ENCODE peak calls at places on chromosomes 16 and 17, in eight cellular contexts. One of them, this sample, is unnamed.

GRCh38 chr17:15364615-15365014 is 23.2 kb upstream of the TEKT3 start:
- DNase-seq in thoracic aorta: no peak
- DNase-seq in Kasumi-1: no peak
- DNase-seq in activated CD4-positive, alpha-beta T cell treated with anti-CD3 and anti-CD28 coated beads, Interleukin-2, amount 10 ng/mL, durations not matched to agents 7 days and 5 days: no peak
- DNase-seq in AG20443: no peak
- DNase-seq in LNCaP clone FGC: no peak
- DNase-seq in anterior cingulate cortex: no peak
- DNase-seq in effector CD4-positive, alpha-beta T cell: no peak
- DNase-seq in this sample: no peak

GRCh38 chr16:17499223-17499902 is 28.6 kb upstream of the XYLT1 start:
- DNase-seq in thoracic aorta: no peak
- DNase-seq in effector CD4-positive, alpha-beta T cell: no peak
- DNase-seq in anterior cingulate cortex: no peak
- DNase-seq in LNCaP clone FGC: no peak
- DNase-seq in AG20443: peak
- DNase-seq in activated CD4-positive, alpha-beta T cell treated with anti-CD3 and anti-CD28 coated beads, Interleukin-2, amount 10 ng/mL, durations not matched to agents 7 days and 5 days: no peak
- DNase-seq in Kasumi-1: no peak
- DNase-seq in this sample: no peak

GRCh38 chr17:9074106-9074505 is 52.8 kb downstream of the NTN1 start:
- DNase-seq in activated CD4-positive, alpha-beta T cell treated with anti-CD3 and anti-CD28 coated beads, Interleukin-2, amount 10 ng/mL, durations not matched to agents 7 days and 5 days: no peak
- DNase-seq in effector CD4-positive, alpha-beta T cell: no peak
- DNase-seq in anterior cingulate cortex: no peak
- DNase-seq in Kasumi-1: no peak
- DNase-seq in AG20443: peak
- DNase-seq in thoracic aorta: no peak
- DNase-seq in LNCaP clone FGC: no peak
- DNase-seq in this sample: no peak

GRCh38 chr17:74085434-74085833 is 118.0 kb upstream of the RPL38 start:
- DNase-seq in effector CD4-positive, alpha-beta T cell: no peak
- DNase-seq in LNCaP clone FGC: no peak
- DNase-seq in AG20443: no peak
- DNase-seq in activated CD4-positive, alpha-beta T cell treated with anti-CD3 and anti-CD28 coated beads, Interleukin-2, amount 10 ng/mL, durations not matched to agents 7 days and 5 days: no peak
- DNase-seq in thoracic aorta: no peak
- DNase-seq in anterior cingulate cortex: no peak
- DNase-seq in Kasumi-1: peak
- DNase-seq in this sample: no peak

GRCh38 chr17:78293896-78294295 is 62.5 kb downstream of the TMEM235 start:
- DNase-seq in thoracic aorta: no peak
- DNase-seq in AG20443: no peak
- DNase-seq in LNCaP clone FGC: no peak
- DNase-seq in anterior cingulate cortex: no peak
- DNase-seq in Kasumi-1: no peak
- DNase-seq in activated CD4-positive, alpha-beta T cell treated with anti-CD3 and anti-CD28 coated beads, Interleukin-2, amount 10 ng/mL, durations not matched to agents 7 days and 5 days: no peak
- DNase-seq in effector CD4-positive, alpha-beta T cell: no peak
- DNase-seq in this sample: no peak

GRCh38 chr17:71460943-71461342 is 659.9 kb upstream of the SOX9 start:
- DNase-seq in Kasumi-1: no peak
- DNase-seq in LNCaP clone FGC: no peak
- DNase-seq in effector CD4-positive, alpha-beta T cell: no peak
- DNase-seq in AG20443: peak
- DNase-seq in activated CD4-positive, alpha-beta T cell treated with anti-CD3 and anti-CD28 coated beads, Interleukin-2, amount 10 ng/mL, durations not matched to agents 7 days and 5 days: no peak
- DNase-seq in anterior cingulate cortex: no peak
- DNase-seq in thoracic aorta: no peak
- DNase-seq in this sample: no peak

GRCh38 chr16:17105239-17105721 is 365.5 kb downstream of the XYLT1 start:
- DNase-seq in Kasumi-1: no peak
- DNase-seq in LNCaP clone FGC: no peak
- DNase-seq in thoracic aorta: no peak
- DNase-seq in activated CD4-positive, alpha-beta T cell treated with anti-CD3 and anti-CD28 coated beads, Interleukin-2, amount 10 ng/mL, durations not matched to agents 7 days and 5 days: peak
- DNase-seq in AG20443: no peak
- DNase-seq in anterior cingulate cortex: no peak
- DNase-seq in effector CD4-positive, alpha-beta T cell: no peak
- DNase-seq in this sample: no peak

GRCh38 chr16:87709677-87710076 is 56.1 kb downstream of the KLHDC4 start:
- DNase-seq in thoracic aorta: no peak
- DNase-seq in effector CD4-positive, alpha-beta T cell: no peak
- DNase-seq in AG20443: no peak
- DNase-seq in Kasumi-1: no peak
- DNase-seq in LNCaP clone FGC: no peak
- DNase-seq in activated CD4-positive, alpha-beta T cell treated with anti-CD3 and anti-CD28 coated beads, Interleukin-2, amount 10 ng/mL, durations not matched to agents 7 days and 5 days: no peak
- DNase-seq in anterior cingulate cortex: no peak
- DNase-seq in this sample: no peak

GRCh38 chr16:47565454-47565853 is 104.3 kb downstream of the PHKB start:
- DNase-seq in thoracic aorta: peak
- DNase-seq in anterior cingulate cortex: no peak
- DNase-seq in AG20443: peak
- DNase-seq in LNCaP clone FGC: no peak
- DNase-seq in effector CD4-positive, alpha-beta T cell: peak
- DNase-seq in activated CD4-positive, alpha-beta T cell treated with anti-CD3 and anti-CD28 coated beads, Interleukin-2, amount 10 ng/mL, durations not matched to agents 7 days and 5 days: no peak
- DNase-seq in Kasumi-1: peak
- DNase-seq in this sample: peak

GRCh38 chr16:56855201-56855600 is 9.8 kb upstream of the SLC12A3 start:
- DNase-seq in AG20443: no peak
- DNase-seq in Kasumi-1: no peak
- DNase-seq in LNCaP clone FGC: no peak
- DNase-seq in effector CD4-positive, alpha-beta T cell: no peak
- DNase-seq in thoracic aorta: no peak
- DNase-seq in anterior cingulate cortex: no peak
- DNase-seq in activated CD4-positive, alpha-beta T cell treated with anti-CD3 and anti-CD28 coated beads, Interleukin-2, amount 10 ng/mL, durations not matched to agents 7 days and 5 days: no peak
- DNase-seq in this sample: no peak

GRCh38 chr17:42111901-42112551 is 488 bp downstream of the DHX58 start:
- DNase-seq in activated CD4-positive, alpha-beta T cell treated with anti-CD3 and anti-CD28 coated beads, Interleukin-2, amount 10 ng/mL, durations not matched to agents 7 days and 5 days: peak
- DNase-seq in effector CD4-positive, alpha-beta T cell: no peak
- DNase-seq in thoracic aorta: no peak
- DNase-seq in Kasumi-1: peak
- DNase-seq in LNCaP clone FGC: no peak
- DNase-seq in anterior cingulate cortex: peak
- DNase-seq in AG20443: peak
- DNase-seq in this sample: peak

GRCh38 chr17:2624292-2624731 is 30.9 kb downstream of the PAFAH1B1 start:
- DNase-seq in AG20443: no peak
- DNase-seq in anterior cingulate cortex: no peak
- DNase-seq in LNCaP clone FGC: no peak
- DNase-seq in effector CD4-positive, alpha-beta T cell: no peak
- DNase-seq in Kasumi-1: peak
- DNase-seq in activated CD4-positive, alpha-beta T cell treated with anti-CD3 and anti-CD28 coated beads, Interleukin-2, amount 10 ng/mL, durations not matched to agents 7 days and 5 days: no peak
- DNase-seq in thoracic aorta: no peak
- DNase-seq in this sample: no peak

GRCh38 chr17:73474370-73474988 is 162.7 kb upstream of the CDC42EP4 start:
- DNase-seq in activated CD4-positive, alpha-beta T cell treated with anti-CD3 and anti-CD28 coated beads, Interleukin-2, amount 10 ng/mL, durations not matched to agents 7 days and 5 days: no peak
- DNase-seq in Kasumi-1: no peak
- DNase-seq in LNCaP clone FGC: no peak
- DNase-seq in AG20443: peak
- DNase-seq in effector CD4-positive, alpha-beta T cell: no peak
- DNase-seq in anterior cingulate cortex: no peak
- DNase-seq in thoracic aorta: peak
- DNase-seq in this sample: peak

GRCh38 chr16:31328322-31329052 is 26.5 kb upstream of the ITGAX start:
- DNase-seq in thoracic aorta: no peak
- DNase-seq in effector CD4-positive, alpha-beta T cell: no peak
- DNase-seq in Kasumi-1: no peak
- DNase-seq in LNCaP clone FGC: no peak
- DNase-seq in activated CD4-positive, alpha-beta T cell treated with anti-CD3 and anti-CD28 coated beads, Interleukin-2, amount 10 ng/mL, durations not matched to agents 7 days and 5 days: no peak
- DNase-seq in anterior cingulate cortex: no peak
- DNase-seq in AG20443: no peak
- DNase-seq in this sample: no peak

GRCh38 chr17:30701498-30701989 is 122.9 kb downstream of the CRLF3 start:
- DNase-seq in Kasumi-1: no peak
- DNase-seq in LNCaP clone FGC: no peak
- DNase-seq in activated CD4-positive, alpha-beta T cell treated with anti-CD3 and anti-CD28 coated beads, Interleukin-2, amount 10 ng/mL, durations not matched to agents 7 days and 5 days: no peak
- DNase-seq in thoracic aorta: no peak
- DNase-seq in AG20443: no peak
- DNase-seq in effector CD4-positive, alpha-beta T cell: no peak
- DNase-seq in anterior cingulate cortex: no peak
- DNase-seq in this sample: no peak

GRCh38 chr17:67245694-67246397 is 850 bp upstream of the HELZ start:
- DNase-seq in activated CD4-positive, alpha-beta T cell treated with anti-CD3 and anti-CD28 coated beads, Interleukin-2, amount 10 ng/mL, durations not matched to agents 7 days and 5 days: peak
- DNase-seq in anterior cingulate cortex: no peak
- DNase-seq in thoracic aorta: no peak
- DNase-seq in effector CD4-positive, alpha-beta T cell: peak
- DNase-seq in LNCaP clone FGC: no peak
- DNase-seq in Kasumi-1: peak
- DNase-seq in AG20443: peak
- DNase-seq in this sample: no peak

GRCh38 chr16:73711441-73712080 is 585.1 kb upstream of the PSMD7 start:
- DNase-seq in effector CD4-positive, alpha-beta T cell: no peak
- DNase-seq in LNCaP clone FGC: no peak
- DNase-seq in activated CD4-positive, alpha-beta T cell treated with anti-CD3 and anti-CD28 coated beads, Interleukin-2, amount 10 ng/mL, durations not matched to agents 7 days and 5 days: no peak
- DNase-seq in Kasumi-1: no peak
- DNase-seq in AG20443: no peak
- DNase-seq in anterior cingulate cortex: no peak
- DNase-seq in thoracic aorta: no peak
- DNase-seq in this sample: no peak

GRCh38 chr17:75793453-75793852 is 8.8 kb downstream of the UNK start:
- DNase-seq in Kasumi-1: no peak
- DNase-seq in effector CD4-positive, alpha-beta T cell: no peak
- DNase-seq in thoracic aorta: no peak
- DNase-seq in activated CD4-positive, alpha-beta T cell treated with anti-CD3 and anti-CD28 coated beads, Interleukin-2, amount 10 ng/mL, durations not matched to agents 7 days and 5 days: no peak
- DNase-seq in LNCaP clone FGC: no peak
- DNase-seq in AG20443: no peak
- DNase-seq in anterior cingulate cortex: no peak
- DNase-seq in this sample: no peak

GRCh38 chr16:51407199-51407598 is 256.1 kb upstream of the SALL1 start:
- DNase-seq in thoracic aorta: no peak
- DNase-seq in AG20443: no peak
- DNase-seq in Kasumi-1: no peak
- DNase-seq in LNCaP clone FGC: no peak
- DNase-seq in effector CD4-positive, alpha-beta T cell: no peak
- DNase-seq in anterior cingulate cortex: no peak
- DNase-seq in activated CD4-positive, alpha-beta T cell treated with anti-CD3 and anti-CD28 coated beads, Interleukin-2, amount 10 ng/mL, durations not matched to agents 7 days and 5 days: no peak
- DNase-seq in this sample: no peak

GRCh38 chr16:13767215-13767614 is 152.7 kb upstream of the ERCC4 start:
- DNase-seq in anterior cingulate cortex: no peak
- DNase-seq in Kasumi-1: no peak
- DNase-seq in thoracic aorta: no peak
- DNase-seq in effector CD4-positive, alpha-beta T cell: no peak
- DNase-seq in activated CD4-positive, alpha-beta T cell treated with anti-CD3 and anti-CD28 coated beads, Interleukin-2, amount 10 ng/mL, durations not matched to agents 7 days and 5 days: no peak
- DNase-seq in AG20443: no peak
- DNase-seq in LNCaP clone FGC: no peak
- DNase-seq in this sample: peak

GRCh38 chr16:89945654-89946053 is 2.9 kb upstream of the DEF8 start:
- DNase-seq in LNCaP clone FGC: no peak
- DNase-seq in AG20443: no peak
- DNase-seq in Kasumi-1: no peak
- DNase-seq in anterior cingulate cortex: no peak
- DNase-seq in activated CD4-positive, alpha-beta T cell treated with anti-CD3 and anti-CD28 coated beads, Interleukin-2, amount 10 ng/mL, durations not matched to agents 7 days and 5 days: no peak
- DNase-seq in thoracic aorta: no peak
- DNase-seq in effector CD4-positive, alpha-beta T cell: no peak
- DNase-seq in this sample: no peak

GRCh38 chr17:60743812-60744211 is 66.2 kb downstream of the BCAS3 start:
- DNase-seq in thoracic aorta: no peak
- DNase-seq in effector CD4-positive, alpha-beta T cell: no peak
- DNase-seq in LNCaP clone FGC: no peak
- DNase-seq in activated CD4-positive, alpha-beta T cell treated with anti-CD3 and anti-CD28 coated beads, Interleukin-2, amount 10 ng/mL, durations not matched to agents 7 days and 5 days: no peak
- DNase-seq in AG20443: peak
- DNase-seq in Kasumi-1: no peak
- DNase-seq in anterior cingulate cortex: no peak
- DNase-seq in this sample: peak

This sample was measured in hypothalamus.